ENCODE peak calls at places on chromosomes 6 and 20, in ten cellular contexts. I is heart left ventricle; S is CD4-positive, alpha-beta memory T cell; E is OCI-LY7; N is NT2/D1; G is bronchial epithelial cell; B is A549; X is Peyer's patch; J is heart right ventricle; H is transverse colon. Y is an unnamed sample.
A peak's percentile ranks its signal among the peaks of the same experiment; 100 is the strongest.

GRCh38 chr6:129513471-129513870 is 196.5 kb downstream of the ARHGAP18 start:
- DNase-seq in I (no peak), S (no peak), E (no peak), N (no peak), G (no peak), B (no peak), X (no peak), J (no peak), H (no peak), Y (no peak)

GRCh38 chr20:25061103-25061799 is 3.3 kb upstream of the ACSS1 start:
- DNase-seq in I (no peak), S (no peak), E (no peak), N (no peak), G (no peak), B (no peak), X (peak; percentile 24), J (no peak), H (peak; percentile 9), Y (no peak)

GRCh38 chr6:75145976-75146375 is 59.9 kb downstream of the COL12A1 start:
- DNase-seq in I (no peak), S (no peak), E (no peak), N (no peak), G (no peak), B (no peak), X (no peak), J (no peak), H (no peak), Y (no peak)

GRCh38 chr6:129385117-129385516 is 324.9 kb downstream of the ARHGAP18 start:
- DNase-seq in I (no peak), S (no peak), E (no peak), N (no peak), G (no peak), B (no peak), X (no peak), J (no peak), H (no peak), Y (no peak)

GRCh38 chr6:98039443-98039842 is 756.4 kb upstream of the MMS22L start:
- DNase-seq in I (no peak), S (no peak), E (no peak), N (no peak), G (no peak), B (no peak), X (no peak), J (no peak), H (no peak), Y (no peak)

GRCh38 chr6:136401749-136402148 is 112.1 kb upstream of the BCLAF1 start:
- DNase-seq in I (no peak), S (no peak), E (no peak), N (no peak), G (peak; percentile 26), B (no peak), X (no peak), J (no peak), H (no peak), Y (no peak)

GRCh38 chr20:10253750-10254149 is 35.1 kb downstream of the SNAP25 start:
- DNase-seq in I (no peak), S (no peak), E (no peak), N (no peak), G (no peak), B (no peak), X (no peak), J (no peak), H (no peak), Y (no peak)

GRCh38 chr6:139243531-139243930 is 48.3 kb downstream of the TXLNB start:
- DNase-seq in I (no peak), S (no peak), E (no peak), N (no peak), G (no peak), B (no peak), X (no peak), J (no peak), H (no peak), Y (no peak)

GRCh38 chr20:52812231-52812847 is 159.8 kb upstream of the TSHZ2 start:
- DNase-seq in I (no peak), S (no peak), E (peak; percentile 15), N (no peak), G (no peak), B (no peak), X (no peak), J (no peak), H (no peak), Y (no peak)

GRCh38 chr6:44100088-44100550 is 27.1 kb downstream of the MRPL14 start:
- DNase-seq in I (no peak), S (no peak), E (peak; percentile 30), N (no peak), G (peak; percentile 39), B (peak; percentile 38), X (no peak), J (peak; percentile 30), H (no peak), Y (no peak)

GRCh38 chr20:38252292-38253288 is 7.9 kb downstream of the KIAA1755 start:
- DNase-seq in I (no peak), S (no peak), E (no peak), N (no peak), G (no peak), B (no peak), X (no peak), J (no peak), H (no peak), Y (no peak)
- H3K4me3 ChIP-seq in I (no peak overlapping the region), S (no peak overlapping the region), E (no peak overlapping the region), N (no peak overlapping the region), G (no peak overlapping the region), B (no peak overlapping the region), X (no peak overlapping the region), J (no peak overlapping the region), H (no peak overlapping the region), Y (no peak overlapping the region)

GRCh38 chr6:160535270-160535669 is 128.8 kb downstream of the LPA start:
- DNase-seq in I (no peak), S (no peak), E (no peak), N (no peak), G (no peak), B (no peak), X (no peak), J (no peak), H (no peak), Y (no peak)

GRCh38 chr6:160532315-160532714 is 131.8 kb downstream of the LPA start:
- DNase-seq in I (no peak), S (no peak), E (no peak), N (no peak), G (no peak), B (no peak), X (no peak), J (no peak), H (no peak), Y (no peak)

GRCh38 chr6:160534050-160534696 is 129.9 kb downstream of the LPA start:
- DNase-seq in I (peak; percentile 67), S (peak; percentile 45), E (peak; percentile 37), N (peak; percentile 38), G (peak; percentile 33), B (peak; percentile 38), X (peak; percentile 82), J (peak; percentile 31), H (peak; percentile 54), Y (peak; percentile 25)
- H3K4me3 ChIP-seq in I (peak overlapping the region; percentile 10), S (no peak overlapping the region), E (no peak overlapping the region), N (no peak overlapping the region), G (no peak overlapping the region), B (peak overlapping the region; percentile 22), X (no peak overlapping the region), J (peak overlapping the region; percentile 41), H (no peak overlapping the region), Y (peak overlapping the region; percentile 19)

DNA sequence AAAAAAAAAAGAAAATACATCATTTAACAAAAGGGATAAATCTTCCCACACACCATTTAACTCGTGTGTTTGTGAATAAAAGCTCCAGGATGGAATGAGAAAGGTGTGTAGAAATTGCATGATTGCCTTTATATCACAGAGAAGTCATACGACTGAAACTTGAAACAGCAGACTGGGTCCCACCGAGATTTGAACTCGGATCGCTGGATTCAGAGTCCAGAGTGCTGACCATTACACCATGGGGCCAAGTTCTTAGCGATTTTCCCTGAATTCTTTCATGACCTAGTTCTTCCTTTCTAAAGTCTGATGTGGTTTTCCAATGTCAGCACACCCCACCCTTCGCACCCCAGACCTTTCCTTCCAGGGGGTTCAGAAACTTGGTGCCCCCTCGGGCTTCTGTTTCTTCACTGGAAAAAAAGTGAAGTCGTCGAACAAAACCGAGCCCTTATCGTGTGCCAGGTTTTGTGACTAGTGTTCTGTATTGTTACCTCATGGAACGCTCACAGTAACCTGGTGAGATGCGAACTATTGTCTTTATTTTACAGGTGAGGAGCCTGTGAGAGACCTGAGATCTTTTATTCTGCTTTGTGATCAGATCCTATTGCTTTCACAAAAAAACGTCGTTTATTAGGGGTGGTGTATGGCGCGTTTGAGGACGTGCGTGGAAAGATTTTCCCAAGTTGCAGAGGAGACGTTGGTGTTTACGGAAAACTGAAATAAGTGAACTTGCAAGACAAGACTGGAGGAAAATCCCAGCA is 120.8 kb downstream of the OR2B2 start:
- DNase-seq in I (no peak), S (no peak), E (peak; percentile 47), N (no peak), G (peak; percentile 77), B (peak; percentile 47), X (peak; percentile 60), J (peak; percentile 64), H (peak; percentile 54), Y (no peak)
- H3K4me3 ChIP-seq in I (peak overlapping the region; percentile 59), S (peak overlapping the region; percentile 27), E (peak overlapping the region; percentile 72), N (peak overlapping the region; percentile 71), G (peak overlapping the region; percentile 46), B (peak overlapping the region; percentile 68), X (peak overlapping the region; percentile 50), J (peak overlapping the region; percentile 50), H (peak overlapping the region; percentile 15), Y (peak overlapping the region; percentile 35)

GRCh38 chr20:19934792-19935491 is 82.2 kb upstream of the NAA20 start:
- DNase-seq in I (no peak), S (no peak), E (no peak), N (no peak), G (peak; percentile 80), B (peak; percentile 51), X (peak; percentile 77), J (peak; percentile 86), H (peak; percentile 75), Y (no peak)

GRCh38 chr20:19930461-19930860 is 86.7 kb upstream of the NAA20 start:
- DNase-seq in I (no peak), S (no peak), E (no peak), N (no peak), G (no peak), B (no peak), X (no peak), J (no peak), H (no peak), Y (no peak)

GRCh38 chr20:19928379-19929360 is 88.5 kb upstream of the NAA20 start:
- DNase-seq in I (no peak), S (no peak), E (no peak), N (no peak), G (peak; percentile 97), B (no peak), X (peak; percentile 64), J (no peak), H (peak; percentile 77), Y (no peak)

GRCh38 chr20:19929749-19930148 is 87.4 kb upstream of the NAA20 start:
- DNase-seq in I (no peak), S (no peak), E (no peak), N (no peak), G (no peak), B (no peak), X (no peak), J (no peak), H (no peak), Y (no peak)

DNA sequence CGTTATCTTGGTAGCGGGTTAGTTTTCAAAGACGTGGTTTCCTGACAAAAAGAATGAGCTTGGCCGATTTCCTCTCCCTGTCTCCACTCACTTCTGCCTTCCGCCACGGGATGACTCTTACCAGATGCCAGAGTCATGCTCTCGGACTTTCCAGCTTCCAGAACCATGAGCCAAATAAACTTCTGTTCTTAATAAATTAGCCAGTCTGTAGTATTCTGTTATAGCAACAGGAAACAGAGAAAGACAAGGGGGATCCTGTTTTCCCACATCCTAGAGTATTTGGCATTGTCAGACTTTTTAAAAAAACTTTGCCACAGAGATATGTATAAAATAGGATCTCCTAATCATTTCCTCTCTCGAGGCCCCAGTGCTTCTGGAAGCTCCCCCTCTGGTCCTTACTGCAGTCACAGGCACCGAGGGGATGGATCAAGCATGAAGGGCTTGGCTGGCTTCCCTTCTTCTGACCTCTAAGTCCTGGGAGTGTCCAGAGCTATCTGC is 84.9 kb upstream of the NAA20 start:
- DNase-seq in I (no peak), S (no peak), E (no peak), N (no peak), G (no peak), B (no peak), X (no peak), J (peak; percentile 71), H (no peak), Y (no peak)
- H3K4me3 ChIP-seq in I (no peak overlapping the region), S (no peak overlapping the region), E (no peak overlapping the region), N (no peak overlapping the region), G (no peak overlapping the region), B (no peak overlapping the region), X (no peak overlapping the region), J (no peak overlapping the region), H (no peak overlapping the region), Y (no peak overlapping the region)

Y was measured in effector memory CD4-positive, alpha-beta T cell.